ENCODE peak calls at places on chromosome X, in six cellular contexts. N is H1, G is neuronal stem cell, O is mesenchymal stem cell, Q is IMR-90, Z is H9. J is an unnamed sample.

GRCh38 chrX:136369377-136369776 is 68.6 kb downstream of the ADGRG4 start:
- DNase-seq in N (no peak), G (no peak), O (no peak), Q (no peak), Z (no peak), J (no peak)

GRCh38 chrX:150715180-150715579 is 22.0 kb downstream of the MTMR1 start:
- DNase-seq in N (no peak), G (no peak), O (peak), Q (no peak), Z (no peak), J (peak)

GRCh38 chrX:140510895-140511295 is 6.0 kb upstream of the SOX3 start:
- DNase-seq in N (no peak), G (no peak), O (no peak), Q (no peak), Z (peak), J (no peak)

GRCh38 chrX:40772290-40772689 is 36.9 kb upstream of the MED14 start:
- DNase-seq in N (no peak), G (no peak), O (peak), Q (peak), Z (no peak), J (no peak)

GRCh38 chrX:34382416-34382815 is 250.3 kb upstream of the FAM47A start:
- DNase-seq in N (no peak), G (no peak), O (no peak), Q (no peak), Z (no peak), J (no peak)

GRCh38 chrX:13669246-13669689 is 16.3 kb downstream of the TCEANC start:
- DNase-seq in N (no peak), G (no peak), O (peak), Q (peak), Z (no peak), J (peak)

GRCh38 chrX:12580548-12580947 is 210.7 kb upstream of the PRPS2 start:
- DNase-seq in N (no peak), G (no peak), O (no peak), Q (peak), Z (no peak), J (peak)

GRCh38 chrX:72280210-72280882 is 3.3 kb upstream of the RPS4X start:
- DNase-seq in N (no peak), G (no peak), O (no peak), Q (peak), Z (no peak), J (no peak)

GRCh38 chrX:40086569-40087335 is 11.0 kb downstream of the BCOR start:
- DNase-seq in N (no peak), G (no peak), O (peak), Q (peak), Z (peak), J (peak)

GRCh38 chrX:24498181-24498580 is 33.1 kb downstream of the PDK3 start:
- DNase-seq in N (no peak), G (peak), O (no peak), Q (no peak), Z (no peak), J (no peak)

GRCh38 chrX:53003111-53003510 is 44.8 kb upstream of the FAM156A start:
- DNase-seq in N (no peak), G (no peak), O (no peak), Q (no peak), Z (no peak), J (no peak)

GRCh38 chrX:103845165-103845653 is 13.2 kb upstream of the RAB9B start:
- DNase-seq in N (peak), G (peak), O (peak), Q (peak), Z (peak), J (peak)

GRCh38 chrX:19291086-19291485 is 52.6 kb upstream of the PDHA1 start:
- DNase-seq in N (no peak), G (no peak), O (no peak), Q (no peak), Z (peak), J (no peak)

GRCh38 chrX:40784516-40785151 is 49.3 kb upstream of the MED14 start:
- DNase-seq in N (no peak), G (no peak), O (peak), Q (peak), Z (no peak), J (no peak)

GRCh38 chrX:17527135-17527701 is 152.2 kb downstream of the NHS start:
- DNase-seq in N (no peak), G (no peak), O (peak), Q (peak), Z (no peak), J (no peak)

GRCh38 chrX:37454537-37455285 is 105.5 kb downstream of the PRRG1 start:
- DNase-seq in N (no peak), G (no peak), O (no peak), Q (peak), Z (peak), J (peak)

GRCh38 chrX:101108293-101108692 is 10.3 kb downstream of the CENPI start:
- DNase-seq in N (no peak), G (no peak), O (peak), Q (peak), Z (no peak), J (no peak)

GRCh38 chrX:12901486-12901885 is 4.9 kb upstream of the TLR8 start:
- DNase-seq in N (no peak), G (peak), O (peak), Q (peak), Z (peak), J (peak)

DNA sequence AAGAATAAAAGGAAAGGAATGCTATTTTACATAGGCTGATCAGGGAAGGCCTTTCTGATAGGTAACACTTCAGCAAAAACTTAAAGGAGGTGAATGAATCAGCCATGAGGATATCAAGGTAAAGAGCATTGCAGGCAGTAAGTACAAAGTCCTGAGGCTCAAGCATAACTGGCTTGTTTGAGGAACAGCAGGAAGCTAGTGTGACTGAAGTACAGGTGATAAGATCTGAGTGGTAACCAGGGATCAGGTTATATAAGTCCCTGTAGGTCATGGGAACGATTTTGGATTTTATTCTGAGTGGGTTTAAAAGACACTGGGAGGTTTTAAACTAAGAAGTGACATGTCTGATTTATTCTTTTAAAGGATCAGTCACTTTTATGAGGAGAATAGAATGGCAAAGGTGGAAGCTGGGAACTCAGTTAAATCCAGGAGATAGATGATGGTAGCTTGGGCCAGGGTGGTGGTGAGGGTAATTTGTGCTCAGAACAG is 47.1 kb upstream of the THOC2 start:
- DNase-seq in N (no peak), G (no peak), O (no peak), Q (no peak), Z (no peak), J (no peak)
- H3K9ac ChIP-seq in N (no peak), G (no peak), O (no peak), Q (no peak), Z (no peak), J (no peak)

DNA sequence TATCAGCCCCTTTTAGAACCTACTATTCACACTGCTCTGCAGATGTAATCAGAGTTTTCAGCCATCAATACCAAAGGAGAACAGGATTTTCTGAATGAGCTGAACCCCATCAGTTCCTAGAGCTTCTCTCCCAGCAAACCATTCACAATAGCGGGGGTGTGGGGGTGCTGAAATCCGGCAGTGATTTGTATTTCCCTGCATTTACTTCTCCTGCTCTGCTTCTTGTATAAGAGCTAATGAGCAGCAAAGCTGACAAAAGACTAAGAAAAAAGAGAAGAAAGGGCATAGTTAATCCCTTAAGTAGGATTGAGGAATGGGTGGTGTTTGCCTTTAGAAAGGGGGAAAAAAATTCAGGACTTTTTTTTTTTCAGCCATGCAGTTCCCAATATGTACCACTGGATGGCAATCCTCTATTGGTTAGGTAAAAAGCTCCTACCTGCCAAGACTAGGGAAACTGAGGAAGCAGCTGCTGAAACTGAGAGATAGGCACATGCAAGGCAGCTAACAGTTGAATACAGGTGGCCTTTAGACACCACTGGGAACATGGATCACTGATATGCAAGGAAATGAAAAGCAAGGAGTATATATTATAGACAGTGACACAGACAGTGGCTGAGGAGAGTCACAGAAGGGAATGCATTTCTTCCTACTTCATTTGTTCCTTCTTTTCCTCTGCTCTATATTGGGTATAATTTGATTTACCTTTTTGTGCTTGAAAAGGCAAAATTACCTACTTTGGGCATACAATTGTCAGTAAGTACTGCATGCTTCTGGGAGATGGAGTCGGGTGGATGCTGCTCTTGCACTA is 217.9 kb downstream of the HS6ST2 start:
- DNase-seq in N (no peak), G (peak), O (peak), Q (no peak), Z (no peak), J (peak)
- H4K91ac ChIP-seq in N (no peak), G (no peak), O (no peak), Q (no peak), Z (no peak), J (no peak)

GRCh38 chrX:46180258-46180687 is 364.9 kb downstream of the ZNF674 start:
- DNase-seq in N (no peak), G (peak), O (peak), Q (peak), Z (no peak), J (no peak)
- H3K9ac ChIP-seq in N (no peak), G (no peak), O (no peak), Q (no peak), Z (no peak), J (no peak)

GRCh38 chrX:44068043-44068442 is 94.9 kb upstream of the NDP start:
- DNase-seq in N (no peak), G (no peak), O (no peak), Q (no peak), Z (no peak), J (no peak)
- H4K91ac ChIP-seq in N (no peak), G (no peak), O (no peak), Q (no peak), Z (no peak), J (no peak)

GRCh38 chrX:119573840-119574393 is 446 bp upstream of the UBE2A start:
- DNase-seq in N (no peak), G (no peak), O (peak), Q (peak), Z (peak), J (peak)

GRCh38 chrX:119574394-119575266 is at the start of gene UBE2A:
- DNase-seq in N (peak), G (peak), O (peak), Q (peak), Z (peak), J (peak)

GRCh38 chrX:119570351-119570835 is 4.0 kb upstream of the UBE2A start:
- DNase-seq in N (no peak), G (no peak), O (no peak), Q (no peak), Z (no peak), J (peak)

DNA sequence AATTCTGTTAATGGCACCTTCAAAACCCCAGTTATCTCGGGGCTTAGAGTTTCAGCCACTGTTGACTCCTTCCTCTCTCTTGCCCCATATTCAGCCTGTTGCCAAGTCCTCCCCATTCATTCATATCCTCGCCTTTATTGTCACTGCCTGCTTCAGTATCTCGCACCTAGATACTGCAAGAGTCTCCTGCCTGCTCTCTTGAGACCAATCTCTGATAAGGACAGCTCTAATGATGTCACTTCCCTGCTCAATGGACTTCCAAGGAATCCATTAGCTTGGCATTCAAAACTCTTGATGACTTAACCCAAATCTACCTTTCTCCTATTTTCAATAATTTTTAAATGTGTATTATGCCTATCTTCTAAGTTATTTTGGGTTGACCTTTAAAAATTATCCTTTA is 1.1 kb upstream of the UBE2A start:
- DNase-seq in N (no peak), G (no peak), O (no peak), Q (no peak), Z (no peak), J (no peak)
- H3K9ac ChIP-seq in N (no peak), G (no peak), O (peak), Q (peak), Z (no peak), J (no peak)

DNA sequence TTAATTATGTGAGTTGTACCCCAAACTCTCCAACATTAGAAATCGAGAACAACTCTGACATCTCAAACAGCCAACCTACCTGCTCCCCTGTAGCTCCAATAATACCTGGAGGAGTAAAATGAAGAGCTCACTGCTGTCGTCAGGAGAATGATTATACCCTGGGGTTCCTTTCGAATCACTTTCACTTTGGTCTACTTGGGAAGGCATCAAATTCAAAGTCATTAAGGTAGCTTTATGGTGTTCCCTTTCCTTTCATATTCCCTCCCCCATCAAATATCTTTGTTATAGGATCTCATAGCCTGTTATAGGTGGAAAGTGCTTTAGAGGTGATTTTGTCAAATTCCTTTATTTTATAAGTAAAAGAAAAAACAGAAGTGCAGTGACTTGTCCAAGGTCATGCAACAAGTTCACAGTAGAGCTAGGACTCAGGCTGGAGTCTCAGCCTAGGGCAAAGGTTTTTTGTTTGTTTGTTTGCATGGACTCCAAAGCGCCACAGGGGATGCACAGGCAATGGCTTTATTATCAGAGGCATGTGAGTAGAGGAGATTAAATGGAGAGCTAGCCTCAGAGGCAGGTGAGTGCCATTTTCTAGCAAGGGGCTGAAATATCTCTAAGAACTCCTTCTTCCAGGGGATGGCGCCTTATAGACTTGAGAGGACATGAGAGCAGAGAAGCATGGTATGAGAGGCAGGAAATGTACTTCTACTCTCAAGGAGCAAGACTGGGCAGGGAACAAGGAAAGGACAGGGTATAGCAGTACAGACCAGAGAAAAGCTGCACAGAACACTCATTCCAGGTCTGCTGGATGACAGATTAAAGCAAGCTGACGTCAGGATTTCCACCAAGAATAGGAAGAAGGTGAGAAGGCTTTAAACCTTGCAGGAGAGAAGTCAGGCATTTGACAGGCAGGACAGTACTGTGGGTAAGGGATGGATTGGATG is 262.1 kb upstream of the GPC4 start:
- DNase-seq in N (no peak), G (no peak), O (no peak), Q (no peak), Z (no peak), J (no peak)
- H4K91ac ChIP-seq in N (no peak), G (no peak), O (no peak), Q (no peak), Z (no peak), J (no peak)

GRCh38 chrX:154097003-154097596 is 417 bp downstream of the MECP2 start:
- DNase-seq in N (no peak), G (peak), O (peak), Q (peak), Z (peak), J (no peak)

GRCh38 chrX:154094833-154095232 is 2.7 kb downstream of the MECP2 start:
- DNase-seq in N (no peak), G (no peak), O (no peak), Q (no peak), Z (no peak), J (no peak)

GRCh38 chrX:154097597-154098541 is at the start of gene MECP2:
- DNase-seq in N (peak), G (peak), O (peak), Q (peak), Z (peak), J (peak)

GRCh38 chrX:154096140-154097002 is 1.1 kb downstream of the MECP2 start:
- DNase-seq in N (no peak), G (no peak), O (peak), Q (peak), Z (no peak), J (no peak)

DNA sequence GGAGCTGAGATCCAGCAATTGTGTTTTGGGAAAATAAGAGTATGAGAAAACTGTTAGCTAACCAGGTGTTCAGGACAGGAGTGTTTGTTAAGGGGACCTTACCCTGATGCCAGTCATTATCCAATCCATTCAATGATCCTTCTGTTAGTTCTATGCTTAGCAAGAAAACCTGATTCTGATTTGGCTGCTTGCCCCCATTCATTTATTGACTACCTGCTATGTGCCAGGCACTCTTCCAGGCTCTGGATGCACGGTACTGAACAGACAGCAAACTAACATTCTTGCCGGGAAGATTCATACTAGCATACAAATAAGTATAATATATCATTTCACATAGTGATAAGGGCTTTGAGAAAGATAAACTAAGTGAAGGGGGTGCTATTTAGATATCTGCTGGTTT is 1.0 kb upstream of the MECP2 start:
- DNase-seq in N (no peak), G (no peak), O (no peak), Q (no peak), Z (no peak), J (no peak)
- H3K9ac ChIP-seq in N (no peak), G (no peak), O (peak), Q (no peak), Z (no peak), J (no peak)

DNA sequence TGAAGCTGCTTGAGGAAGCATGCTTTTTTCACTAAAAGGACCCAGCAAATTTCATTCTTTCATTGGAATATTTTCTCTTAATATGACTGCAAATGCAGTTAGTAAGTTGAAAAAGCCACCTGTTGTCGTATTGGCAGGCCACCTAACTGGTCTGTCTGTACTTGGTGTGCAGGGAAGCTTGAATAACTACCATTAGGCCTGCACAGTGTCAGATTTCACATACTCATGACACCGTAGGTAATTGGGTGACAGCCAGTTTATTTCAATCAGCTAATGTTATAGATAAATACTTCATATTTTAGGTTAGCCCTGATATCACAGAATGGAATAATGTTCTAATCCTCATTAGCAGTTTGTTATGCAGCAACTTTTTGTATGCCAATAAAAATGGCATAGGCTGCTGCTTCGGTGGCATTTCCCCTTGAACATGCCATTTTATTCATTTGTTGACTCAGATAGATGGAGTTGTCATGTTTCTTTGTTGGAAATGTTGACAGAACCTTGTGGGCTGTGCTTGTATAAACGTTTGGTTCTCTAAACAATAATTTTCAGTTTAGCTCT is 173.7 kb downstream of the RPA4 start:
- DNase-seq in N (no peak), G (no peak), O (no peak), Q (no peak), Z (no peak), J (no peak)
- H4K91ac ChIP-seq in N (no peak), G (no peak), O (no peak), Q (no peak), Z (no peak), J (no peak)

DNA sequence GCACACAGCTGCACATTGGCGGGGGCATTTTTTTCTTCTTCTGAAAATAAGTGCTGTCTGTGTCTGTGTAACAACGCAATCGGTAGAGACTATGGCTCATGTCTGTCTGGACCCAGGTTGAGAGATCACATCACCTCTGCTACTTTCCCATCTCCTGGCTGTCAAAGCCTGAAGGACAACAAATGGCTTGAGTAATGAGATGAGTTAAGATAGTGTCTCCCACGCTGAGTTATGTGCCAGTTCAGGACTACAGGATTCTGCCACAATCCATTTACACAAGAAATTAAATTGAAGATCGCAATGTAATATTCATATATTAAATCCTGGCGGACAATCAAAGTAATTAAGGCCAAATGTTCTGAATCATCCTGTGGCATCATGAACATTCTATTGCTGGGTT is 16.5 kb upstream of the ARHGAP36 start:
- DNase-seq in N (no peak), G (no peak), O (no peak), Q (no peak), Z (no peak), J (no peak)
- H3K9ac ChIP-seq in N (no peak), G (no peak), O (no peak), Q (no peak), Z (no peak), J (no peak)